ENCODE peak calls at places on chromosomes 3 and 15, in four cellular contexts. B is ELR, L is EH, V is LoVo. X is an unnamed sample.

GRCh38 chr15:36911322-36911944 is 188.9 kb downstream of the MEIS2 start:
- DNase-seq in B (peak; percentile 68), L (peak; percentile 32), V (no peak), X (no peak)

GRCh38 chr3:13124631-13125030 is 51.4 kb upstream of the IQSEC1 start:
- DNase-seq in B (no peak), L (no peak), V (no peak), X (no peak)

GRCh38 chr3:31196881-31197364 is 302.5 kb upstream of the GADL1 start:
- DNase-seq in B (no peak), L (peak; percentile 85), V (no peak), X (peak; percentile 18)

GRCh38 chr15:52247032-52247431 is 48.6 kb downstream of the MYO5C start:
- DNase-seq in B (peak; percentile 53), L (peak; percentile 72), V (no peak), X (no peak)

GRCh38 chr15:69064649-69065048 is 50.2 kb downstream of the NOX5 start:
- DNase-seq in B (no peak), L (no peak), V (no peak), X (no peak)

GRCh38 chr3:128322030-128323022 is 144.4 kb downstream of the DNAJB8 start:
- DNase-seq in B (peak; percentile 48), L (peak; percentile 57), V (no peak), X (peak; percentile 48)

GRCh38 chr15:95932141-95932540 is 398.4 kb upstream of the NR2F2 start:
- DNase-seq in B (no peak), L (no peak), V (no peak), X (no peak)

GRCh38 chr3:33067484-33067883 is 29.5 kb downstream of the GLB1 start:
- DNase-seq in B (peak; percentile 50), L (peak; percentile 68), V (no peak), X (no peak)

GRCh38 chr3:182242563-182242962 is 530.8 kb downstream of the SOX2 start:
- DNase-seq in B (no peak), L (no peak), V (no peak), X (no peak)

GRCh38 chr3:11452988-11453847 is 181.0 kb downstream of the ATG7 start:
- DNase-seq in B (peak; percentile 75), L (peak; percentile 84), V (no peak), X (no peak)

GRCh38 chr3:154981201-154981600 is 98.9 kb upstream of the MME start:
- DNase-seq in B (no peak), L (peak; percentile 70), V (no peak), X (no peak)

GRCh38 chr3:143910756-143911155 is 60.9 kb upstream of the DIPK2A start:
- DNase-seq in B (no peak), L (no peak), V (no peak), X (no peak)

GRCh38 chr3:78887029-78887428 is 880.8 kb downstream of the ROBO1 start:
- DNase-seq in B (peak; percentile 82), L (peak; percentile 62), V (no peak), X (no peak)

GRCh38 chr3:106089806-106090205 is 221.0 kb upstream of the CBLB start:
- DNase-seq in B (no peak), L (no peak), V (no peak), X (no peak)

GRCh38 chr3:14391033-14391432 is 11.4 kb upstream of the SLC6A6 start:
- DNase-seq in B (peak; percentile 36), L (peak; percentile 92), V (no peak), X (peak; percentile 35)

GRCh38 chr3:185818267-185818875 is 6.5 kb downstream of the IGF2BP2 start:
- DNase-seq in B (peak; percentile 57), L (no peak), V (no peak), X (no peak)

GRCh38 chr3:178393833-178394232 is 142.4 kb upstream of the KCNMB2 start:
- DNase-seq in B (peak; percentile 74), L (peak; percentile 90), V (no peak), X (no peak)

GRCh38 chr3:183301937-183302580 is 49.0 kb downstream of the B3GNT5 start:
- DNase-seq in B (no peak), L (peak; percentile 30), V (no peak), X (no peak)

GRCh38 chr15:100601158-100601557 is 826 bp downstream of the LINS1 start:
- DNase-seq in B (peak; percentile 51), L (peak; percentile 9), V (peak; percentile 10), X (no peak)

GRCh38 chr15:79172032-79172481 is 81.5 kb upstream of the RASGRF1 start:
- DNase-seq in B (peak; percentile 20), L (no peak), V (no peak), X (no peak)

GRCh38 chr3:70556056-70556455 is 243.6 kb upstream of the MDFIC2 start:
- DNase-seq in B (no peak), L (peak; percentile 14), V (no peak), X (no peak)

GRCh38 chr15:82846621-82847020 is 37.2 kb downstream of the WHAMM start:
- DNase-seq in B (no peak), L (no peak), V (no peak), X (no peak)

GRCh38 chr3:462851-463250 is 266.3 kb downstream of the CHL1 start:
- DNase-seq in B (no peak), L (no peak), V (no peak), X (no peak)

GRCh38 chr3:100403956-100404548 is 2.7 kb downstream of the LNP1 start:
- DNase-seq in B (no peak), L (peak; percentile 30), V (no peak), X (no peak)

GRCh38 chr15:81171286-81171685 is 25.4 kb upstream of the IL16 start:
- DNase-seq in B (no peak), L (no peak), V (no peak), X (no peak)

GRCh38 chr3:172515130-172515918 is 7.9 kb downstream of the TNFSF10 start:
- DNase-seq in B (no peak), L (no peak), V (no peak), X (no peak)

GRCh38 chr15:75030424-75030823 is 7.0 kb downstream of the PPCDC start:
- DNase-seq in B (no peak), L (no peak), V (no peak), X (no peak)

GRCh38 chr3:16188071-16188470 is 13.6 kb downstream of the GALNT15 start:
- DNase-seq in B (no peak), L (no peak), V (no peak), X (no peak)